ENCODE peak calls at places on chromosomes 13 and 19, in eight cellular contexts. One of them, this sample, is unnamed.

GRCh38 chr19:6808494-6808893 is 36.0 kb downstream of the VAV1 start:
- DNase-seq in stimulated activated CD4-positive, alpha-beta T cell treated with anti-CD3 and anti-CD28 coated beads, Interleukin-1b, Interleukin-23, amount 100 ng/mL, for 24 hours: no peak
- DNase-seq in stimulated activated CD8-positive, alpha-beta memory T cell treated with anti-CD3 and anti-CD28 coated beads, Interleukin-2, amount 100 ng/mL, for 48 hours: no peak
- DNase-seq in GM04504: no peak
- DNase-seq in T-helper 17 cell: no peak
- DNase-seq in amniotic epithelial cell: no peak
- DNase-seq in left ventricle myocardium inferior: no peak
- DNase-seq in gastrocnemius medialis: no peak
- DNase-seq in this sample: no peak

GRCh38 chr13:76656056-76656455 is 230.1 kb downstream of the KCTD12 start:
- DNase-seq in GM04504: no peak
- DNase-seq in stimulated activated CD4-positive, alpha-beta T cell treated with anti-CD3 and anti-CD28 coated beads, Interleukin-1b, Interleukin-23, amount 100 ng/mL, for 24 hours: no peak
- DNase-seq in gastrocnemius medialis: no peak
- DNase-seq in left ventricle myocardium inferior: no peak
- DNase-seq in stimulated activated CD8-positive, alpha-beta memory T cell treated with anti-CD3 and anti-CD28 coated beads, Interleukin-2, amount 100 ng/mL, for 48 hours: no peak
- DNase-seq in amniotic epithelial cell: no peak
- DNase-seq in T-helper 17 cell: no peak
- DNase-seq in this sample: no peak

GRCh38 chr19:4970558-4971423 is 1.9 kb downstream of the KDM4B start:
- DNase-seq in stimulated activated CD8-positive, alpha-beta memory T cell treated with anti-CD3 and anti-CD28 coated beads, Interleukin-2, amount 100 ng/mL, for 48 hours: no peak
- DNase-seq in amniotic epithelial cell: peak; percentile 35
- DNase-seq in stimulated activated CD4-positive, alpha-beta T cell treated with anti-CD3 and anti-CD28 coated beads, Interleukin-1b, Interleukin-23, amount 100 ng/mL, for 24 hours: no peak
- DNase-seq in T-helper 17 cell: no peak
- DNase-seq in GM04504: no peak
- DNase-seq in left ventricle myocardium inferior: peak; percentile 53
- DNase-seq in gastrocnemius medialis: peak; percentile 83
- DNase-seq in this sample: no peak

GRCh38 chr13:110228936-110229904 is 77.7 kb downstream of the COL4A1 start:
- DNase-seq in amniotic epithelial cell: peak; percentile 44
- DNase-seq in left ventricle myocardium inferior: no peak
- DNase-seq in stimulated activated CD4-positive, alpha-beta T cell treated with anti-CD3 and anti-CD28 coated beads, Interleukin-1b, Interleukin-23, amount 100 ng/mL, for 24 hours: no peak
- DNase-seq in gastrocnemius medialis: no peak
- DNase-seq in GM04504: peak; percentile 46
- DNase-seq in T-helper 17 cell: no peak
- DNase-seq in stimulated activated CD8-positive, alpha-beta memory T cell treated with anti-CD3 and anti-CD28 coated beads, Interleukin-2, amount 100 ng/mL, for 48 hours: no peak
- DNase-seq in this sample: no peak

GRCh38 chr19:16301999-16302694 is 22.5 kb upstream of the KLF2 start:
- DNase-seq in left ventricle myocardium inferior: no peak
- DNase-seq in stimulated activated CD4-positive, alpha-beta T cell treated with anti-CD3 and anti-CD28 coated beads, Interleukin-1b, Interleukin-23, amount 100 ng/mL, for 24 hours: no peak
- DNase-seq in T-helper 17 cell: no peak
- DNase-seq in amniotic epithelial cell: peak; percentile 36
- DNase-seq in gastrocnemius medialis: peak; percentile 81
- DNase-seq in stimulated activated CD8-positive, alpha-beta memory T cell treated with anti-CD3 and anti-CD28 coated beads, Interleukin-2, amount 100 ng/mL, for 48 hours: no peak
- DNase-seq in GM04504: no peak
- DNase-seq in this sample: no peak

GRCh38 chr13:83794627-83795026 is 87.6 kb downstream of the SLITRK1 start:
- DNase-seq in stimulated activated CD8-positive, alpha-beta memory T cell treated with anti-CD3 and anti-CD28 coated beads, Interleukin-2, amount 100 ng/mL, for 48 hours: no peak
- DNase-seq in T-helper 17 cell: no peak
- DNase-seq in GM04504: no peak
- DNase-seq in left ventricle myocardium inferior: no peak
- DNase-seq in amniotic epithelial cell: no peak
- DNase-seq in gastrocnemius medialis: no peak
- DNase-seq in stimulated activated CD4-positive, alpha-beta T cell treated with anti-CD3 and anti-CD28 coated beads, Interleukin-1b, Interleukin-23, amount 100 ng/mL, for 24 hours: no peak
- DNase-seq in this sample: no peak

GRCh38 chr13:94549241-94550029 is 46.5 kb downstream of the TGDS start:
- DNase-seq in T-helper 17 cell: peak; percentile 78
- DNase-seq in stimulated activated CD4-positive, alpha-beta T cell treated with anti-CD3 and anti-CD28 coated beads, Interleukin-1b, Interleukin-23, amount 100 ng/mL, for 24 hours: peak; percentile 81
- DNase-seq in left ventricle myocardium inferior: peak; percentile 91
- DNase-seq in GM04504: peak; percentile 90
- DNase-seq in amniotic epithelial cell: peak; percentile 95
- DNase-seq in stimulated activated CD8-positive, alpha-beta memory T cell treated with anti-CD3 and anti-CD28 coated beads, Interleukin-2, amount 100 ng/mL, for 48 hours: peak; percentile 86
- DNase-seq in gastrocnemius medialis: peak; percentile 83
- DNase-seq in this sample: peak; percentile 88

GRCh38 chr13:50162001-50162400 is 146.8 kb downstream of the KCNRG start:
- DNase-seq in T-helper 17 cell: no peak
- DNase-seq in amniotic epithelial cell: peak; percentile 73
- DNase-seq in GM04504: no peak
- DNase-seq in stimulated activated CD4-positive, alpha-beta T cell treated with anti-CD3 and anti-CD28 coated beads, Interleukin-1b, Interleukin-23, amount 100 ng/mL, for 24 hours: no peak
- DNase-seq in stimulated activated CD8-positive, alpha-beta memory T cell treated with anti-CD3 and anti-CD28 coated beads, Interleukin-2, amount 100 ng/mL, for 48 hours: no peak
- DNase-seq in gastrocnemius medialis: no peak
- DNase-seq in left ventricle myocardium inferior: no peak
- DNase-seq in this sample: no peak

GRCh38 chr19:10717356-10718204 is at the start of gene DNM2:
- DNase-seq in amniotic epithelial cell: peak; percentile 100
- DNase-seq in GM04504: peak; percentile 100
- DNase-seq in stimulated activated CD4-positive, alpha-beta T cell treated with anti-CD3 and anti-CD28 coated beads, Interleukin-1b, Interleukin-23, amount 100 ng/mL, for 24 hours: peak; percentile 92
- DNase-seq in left ventricle myocardium inferior: peak; percentile 99
- DNase-seq in stimulated activated CD8-positive, alpha-beta memory T cell treated with anti-CD3 and anti-CD28 coated beads, Interleukin-2, amount 100 ng/mL, for 48 hours: peak; percentile 93
- DNase-seq in gastrocnemius medialis: peak; percentile 100
- DNase-seq in T-helper 17 cell: peak; percentile 92
- DNase-seq in this sample: peak; percentile 96

GRCh38 chr13:31050486-31051400 is 111.0 kb downstream of the HSPH1 start:
- DNase-seq in left ventricle myocardium inferior: no peak
- DNase-seq in stimulated activated CD4-positive, alpha-beta T cell treated with anti-CD3 and anti-CD28 coated beads, Interleukin-1b, Interleukin-23, amount 100 ng/mL, for 24 hours: no peak
- DNase-seq in GM04504: no peak
- DNase-seq in amniotic epithelial cell: peak; percentile 16
- DNase-seq in stimulated activated CD8-positive, alpha-beta memory T cell treated with anti-CD3 and anti-CD28 coated beads, Interleukin-2, amount 100 ng/mL, for 48 hours: no peak
- DNase-seq in T-helper 17 cell: no peak
- DNase-seq in gastrocnemius medialis: no peak
- DNase-seq in this sample: no peak

GRCh38 chr19:30228113-30228725 is 144.0 kb upstream of the ZNF536 start:
- DNase-seq in amniotic epithelial cell: no peak
- DNase-seq in GM04504: no peak
- DNase-seq in stimulated activated CD4-positive, alpha-beta T cell treated with anti-CD3 and anti-CD28 coated beads, Interleukin-1b, Interleukin-23, amount 100 ng/mL, for 24 hours: no peak
- DNase-seq in stimulated activated CD8-positive, alpha-beta memory T cell treated with anti-CD3 and anti-CD28 coated beads, Interleukin-2, amount 100 ng/mL, for 48 hours: no peak
- DNase-seq in T-helper 17 cell: no peak
- DNase-seq in gastrocnemius medialis: no peak
- DNase-seq in left ventricle myocardium inferior: no peak
- DNase-seq in this sample: no peak

GRCh38 chr19:36213793-36214387 is 575 bp downstream of the ZNF565 start:
- DNase-seq in gastrocnemius medialis: peak; percentile 23
- DNase-seq in T-helper 17 cell: peak; percentile 10
- DNase-seq in amniotic epithelial cell: no peak
- DNase-seq in stimulated activated CD8-positive, alpha-beta memory T cell treated with anti-CD3 and anti-CD28 coated beads, Interleukin-2, amount 100 ng/mL, for 48 hours: no peak
- DNase-seq in GM04504: peak; percentile 12
- DNase-seq in left ventricle myocardium inferior: no peak
- DNase-seq in stimulated activated CD4-positive, alpha-beta T cell treated with anti-CD3 and anti-CD28 coated beads, Interleukin-1b, Interleukin-23, amount 100 ng/mL, for 24 hours: no peak
- DNase-seq in this sample: no peak

GRCh38 chr19:12838182-12838890 is at the start of gene MAST1:
- DNase-seq in amniotic epithelial cell: no peak
- DNase-seq in T-helper 17 cell: peak; percentile 64
- DNase-seq in left ventricle myocardium inferior: no peak
- DNase-seq in stimulated activated CD4-positive, alpha-beta T cell treated with anti-CD3 and anti-CD28 coated beads, Interleukin-1b, Interleukin-23, amount 100 ng/mL, for 24 hours: no peak
- DNase-seq in gastrocnemius medialis: no peak
- DNase-seq in GM04504: no peak
- DNase-seq in stimulated activated CD8-positive, alpha-beta memory T cell treated with anti-CD3 and anti-CD28 coated beads, Interleukin-2, amount 100 ng/mL, for 48 hours: no peak
- DNase-seq in this sample: no peak

GRCh38 chr19:46724468-46724867 is 7.6 kb upstream of the PRKD2 start:
- DNase-seq in left ventricle myocardium inferior: no peak
- DNase-seq in T-helper 17 cell: no peak
- DNase-seq in stimulated activated CD8-positive, alpha-beta memory T cell treated with anti-CD3 and anti-CD28 coated beads, Interleukin-2, amount 100 ng/mL, for 48 hours: no peak
- DNase-seq in stimulated activated CD4-positive, alpha-beta T cell treated with anti-CD3 and anti-CD28 coated beads, Interleukin-1b, Interleukin-23, amount 100 ng/mL, for 24 hours: no peak
- DNase-seq in GM04504: no peak
- DNase-seq in gastrocnemius medialis: no peak
- DNase-seq in amniotic epithelial cell: no peak
- DNase-seq in this sample: no peak

GRCh38 chr13:52994051-52994450 is 34.6 kb upstream of the OLFM4 start:
- DNase-seq in GM04504: no peak
- DNase-seq in stimulated activated CD8-positive, alpha-beta memory T cell treated with anti-CD3 and anti-CD28 coated beads, Interleukin-2, amount 100 ng/mL, for 48 hours: no peak
- DNase-seq in left ventricle myocardium inferior: no peak
- DNase-seq in amniotic epithelial cell: no peak
- DNase-seq in gastrocnemius medialis: no peak
- DNase-seq in stimulated activated CD4-positive, alpha-beta T cell treated with anti-CD3 and anti-CD28 coated beads, Interleukin-1b, Interleukin-23, amount 100 ng/mL, for 24 hours: no peak
- DNase-seq in T-helper 17 cell: no peak
- DNase-seq in this sample: no peak

GRCh38 chr19:1274081-1274851 is 1.1 kb upstream of the FAM174C start:
- DNase-seq in T-helper 17 cell: no peak
- DNase-seq in stimulated activated CD4-positive, alpha-beta T cell treated with anti-CD3 and anti-CD28 coated beads, Interleukin-1b, Interleukin-23, amount 100 ng/mL, for 24 hours: no peak
- DNase-seq in GM04504: no peak
- DNase-seq in stimulated activated CD8-positive, alpha-beta memory T cell treated with anti-CD3 and anti-CD28 coated beads, Interleukin-2, amount 100 ng/mL, for 48 hours: no peak
- DNase-seq in left ventricle myocardium inferior: no peak
- DNase-seq in amniotic epithelial cell: no peak
- DNase-seq in gastrocnemius medialis: peak; percentile 67
- DNase-seq in this sample: no peak

GRCh38 chr19:58021541-58022282 is 12.1 kb upstream of the ZSCAN1 start:
- DNase-seq in stimulated activated CD8-positive, alpha-beta memory T cell treated with anti-CD3 and anti-CD28 coated beads, Interleukin-2, amount 100 ng/mL, for 48 hours: no peak
- DNase-seq in gastrocnemius medialis: no peak
- DNase-seq in left ventricle myocardium inferior: no peak
- DNase-seq in T-helper 17 cell: no peak
- DNase-seq in stimulated activated CD4-positive, alpha-beta T cell treated with anti-CD3 and anti-CD28 coated beads, Interleukin-1b, Interleukin-23, amount 100 ng/mL, for 24 hours: no peak
- DNase-seq in GM04504: no peak
- DNase-seq in amniotic epithelial cell: peak; percentile 30
- DNase-seq in this sample: no peak

GRCh38 chr19:48728882-48729645 is 9.5 kb upstream of the MAMSTR start:
- DNase-seq in GM04504: no peak
- DNase-seq in left ventricle myocardium inferior: no peak
- DNase-seq in gastrocnemius medialis: no peak
- DNase-seq in amniotic epithelial cell: no peak
- DNase-seq in stimulated activated CD8-positive, alpha-beta memory T cell treated with anti-CD3 and anti-CD28 coated beads, Interleukin-2, amount 100 ng/mL, for 48 hours: no peak
- DNase-seq in stimulated activated CD4-positive, alpha-beta T cell treated with anti-CD3 and anti-CD28 coated beads, Interleukin-1b, Interleukin-23, amount 100 ng/mL, for 24 hours: no peak
- DNase-seq in T-helper 17 cell: no peak
- DNase-seq in this sample: no peak

GRCh38 chr13:100434010-100434763 is 154.4 kb downstream of the GGACT start:
- DNase-seq in GM04504: no peak
- DNase-seq in stimulated activated CD8-positive, alpha-beta memory T cell treated with anti-CD3 and anti-CD28 coated beads, Interleukin-2, amount 100 ng/mL, for 48 hours: no peak
- DNase-seq in T-helper 17 cell: no peak
- DNase-seq in gastrocnemius medialis: no peak
- DNase-seq in amniotic epithelial cell: peak; percentile 73
- DNase-seq in stimulated activated CD4-positive, alpha-beta T cell treated with anti-CD3 and anti-CD28 coated beads, Interleukin-1b, Interleukin-23, amount 100 ng/mL, for 24 hours: no peak
- DNase-seq in left ventricle myocardium inferior: no peak
- DNase-seq in this sample: no peak

GRCh38 chr19:44142014-44142523 is 715 bp downstream of the ZNF234 start:
- DNase-seq in stimulated activated CD8-positive, alpha-beta memory T cell treated with anti-CD3 and anti-CD28 coated beads, Interleukin-2, amount 100 ng/mL, for 48 hours: no peak
- DNase-seq in stimulated activated CD4-positive, alpha-beta T cell treated with anti-CD3 and anti-CD28 coated beads, Interleukin-1b, Interleukin-23, amount 100 ng/mL, for 24 hours: no peak
- DNase-seq in left ventricle myocardium inferior: no peak
- DNase-seq in GM04504: no peak
- DNase-seq in amniotic epithelial cell: peak; percentile 32
- DNase-seq in T-helper 17 cell: no peak
- DNase-seq in gastrocnemius medialis: no peak
- DNase-seq in this sample: no peak

GRCh38 chr19:38975214-38975860 is at the start of gene FBXO17:
- DNase-seq in stimulated activated CD4-positive, alpha-beta T cell treated with anti-CD3 and anti-CD28 coated beads, Interleukin-1b, Interleukin-23, amount 100 ng/mL, for 24 hours: no peak
- DNase-seq in amniotic epithelial cell: no peak
- DNase-seq in T-helper 17 cell: no peak
- DNase-seq in gastrocnemius medialis: no peak
- DNase-seq in GM04504: no peak
- DNase-seq in left ventricle myocardium inferior: peak; percentile 52
- DNase-seq in stimulated activated CD8-positive, alpha-beta memory T cell treated with anti-CD3 and anti-CD28 coated beads, Interleukin-2, amount 100 ng/mL, for 48 hours: no peak
- DNase-seq in this sample: no peak

GRCh38 chr13:84867246-84867645 is 932.0 kb downstream of the SLITRK6 start:
- DNase-seq in gastrocnemius medialis: no peak
- DNase-seq in GM04504: no peak
- DNase-seq in left ventricle myocardium inferior: no peak
- DNase-seq in amniotic epithelial cell: no peak
- DNase-seq in stimulated activated CD4-positive, alpha-beta T cell treated with anti-CD3 and anti-CD28 coated beads, Interleukin-1b, Interleukin-23, amount 100 ng/mL, for 24 hours: no peak
- DNase-seq in stimulated activated CD8-positive, alpha-beta memory T cell treated with anti-CD3 and anti-CD28 coated beads, Interleukin-2, amount 100 ng/mL, for 48 hours: no peak
- DNase-seq in T-helper 17 cell: no peak
- DNase-seq in this sample: no peak

GRCh38 chr19:16825312-16826168 is 3.7 kb upstream of the SIN3B start:
- DNase-seq in gastrocnemius medialis: peak; percentile 39
- DNase-seq in GM04504: peak; percentile 62
- DNase-seq in stimulated activated CD8-positive, alpha-beta memory T cell treated with anti-CD3 and anti-CD28 coated beads, Interleukin-2, amount 100 ng/mL, for 48 hours: no peak
- DNase-seq in amniotic epithelial cell: peak; percentile 69
- DNase-seq in T-helper 17 cell: no peak
- DNase-seq in left ventricle myocardium inferior: peak; percentile 58
- DNase-seq in stimulated activated CD4-positive, alpha-beta T cell treated with anti-CD3 and anti-CD28 coated beads, Interleukin-1b, Interleukin-23, amount 100 ng/mL, for 24 hours: no peak
- DNase-seq in this sample: no peak

This sample was measured in activated T-helper 9 cell treated with anti-CD3 and anti-CD28 coated beads, Interleukin-2, amount 50 U/mL, for 16 hours.